ENCODE peak calls at places on chromosome 15, in nine cellular contexts. B, K, G, V, I, W, O, X and M are unnamed samples.
A peak's percentile ranks its signal among the peaks of the same experiment; 100 is the strongest.

GRCh38 chr15:27990411-27991338 is 108.4 kb downstream of the OCA2 start:
- DNase-seq in B (no peak), K (no peak), G (no peak), V (no peak), I (no peak), W (no peak), O (no peak), X (peak; percentile 35), M (no peak)

GRCh38 chr15:66797921-66798320 is 95.9 kb downstream of the SMAD6 start:
- DNase-seq in B (no peak), K (no peak), G (no peak), V (no peak), I (no peak), W (no peak), O (no peak), X (no peak), M (no peak)

GRCh38 chr15:28885630-28886430 is at the start of gene APBA2:
- DNase-seq in B (no peak), K (no peak), G (peak; percentile 22), V (peak; percentile 24), I (peak; percentile 43), W (no peak), O (peak; percentile 84), X (no peak), M (peak; percentile 51)

GRCh38 chr15:99620178-99620577 is 54.4 kb downstream of the MEF2A start:
- DNase-seq in B (no peak), K (no peak), G (no peak), V (no peak), I (no peak), W (no peak), O (no peak), X (no peak), M (no peak)

GRCh38 chr15:72202302-72202701 is 4.7 kb upstream of the GRAMD2A start:
- DNase-seq in B (no peak), K (no peak), G (no peak), V (no peak), I (no peak), W (no peak), O (no peak), X (no peak), M (no peak)

GRCh38 chr15:73857193-73857920 is 16.0 kb upstream of the TBC1D21 start:
- DNase-seq in B (no peak), K (no peak), G (no peak), V (no peak), I (no peak), W (peak; percentile 2), O (no peak), X (no peak), M (no peak)

GRCh38 chr15:28113426-28114113 is 14.5 kb upstream of the OCA2 start:
- DNase-seq in B (no peak), K (no peak), G (no peak), V (no peak), I (no peak), W (no peak), O (no peak), X (no peak), M (no peak)

GRCh38 chr15:101361418-101361817 is 66.4 kb upstream of the SNRPA1 start:
- DNase-seq in B (no peak), K (no peak), G (no peak), V (no peak), I (no peak), W (no peak), O (no peak), X (no peak), M (no peak)

GRCh38 chr15:68565701-68566100 is 13.1 kb upstream of the CORO2B start:
- DNase-seq in B (no peak), K (no peak), G (no peak), V (no peak), I (no peak), W (no peak), O (no peak), X (no peak), M (no peak)

GRCh38 chr15:62112616-62113593 is 46.1 kb downstream of the C2CD4A start:
- DNase-seq in B (no peak), K (no peak), G (no peak), V (peak; percentile 87), I (peak; percentile 86), W (no peak), O (no peak), X (no peak), M (peak; percentile 61)

GRCh38 chr15:40953713-40954074 is 423 bp downstream of the CHAC1 start:
- DNase-seq in B (no peak), K (no peak), G (no peak), V (no peak), I (no peak), W (no peak), O (no peak), X (no peak), M (no peak)